ENCODE peak calls at places on chromosomes 2 and 18, in nine cellular contexts. G, K, U, P, V, C, L, Q and T are unnamed samples.

GRCh38 chr2:84495539-84496146 is 20.7 kb upstream of the DNAH6 start:
- DNase-seq in G (peak; percentile 78), K (peak; percentile 73), U (peak; percentile 86), P (peak; percentile 83), V (no peak), C (peak; percentile 73), L (peak; percentile 40), Q (no peak), T (peak; percentile 76)

GRCh38 chr2:70855679-70856078 is 20.1 kb upstream of the CD207 start:
- DNase-seq in G (no peak), K (no peak), U (peak; percentile 51), P (no peak), V (no peak), C (no peak), L (no peak), Q (no peak), T (peak; percentile 17)

GRCh38 chr2:58387701-58388100 is 146.6 kb upstream of the FANCL start:
- DNase-seq in G (no peak), K (no peak), U (no peak), P (no peak), V (no peak), C (no peak), L (no peak), Q (no peak), T (no peak)

GRCh38 chr2:96427917-96428316 is 77.2 kb downstream of the NEURL3 start:
- DNase-seq in G (peak; percentile 79), K (no peak), U (peak; percentile 17), P (peak; percentile 22), V (peak; percentile 94), C (peak; percentile 51), L (peak; percentile 74), Q (no peak), T (no peak)

GRCh38 chr2:113116100-113116958 is 11.1 kb upstream of the IL1RN start:
- DNase-seq in G (no peak), K (no peak), U (no peak), P (no peak), V (no peak), C (no peak), L (no peak), Q (no peak), T (no peak)

GRCh38 chr2:232575404-232575746 is 24.9 kb downstream of the EIF4E2 start:
- DNase-seq in G (no peak), K (no peak), U (no peak), P (no peak), V (no peak), C (no peak), L (no peak), Q (no peak), T (no peak)

GRCh38 chr18:72727038-72727690 is 140.6 kb downstream of the NETO1 start:
- DNase-seq in G (no peak), K (no peak), U (no peak), P (no peak), V (no peak), C (no peak), L (no peak), Q (no peak), T (no peak)

GRCh38 chr18:79625195-79625923 is 54.2 kb upstream of the CTDP1 start:
- DNase-seq in G (no peak), K (no peak), U (no peak), P (no peak), V (no peak), C (no peak), L (no peak), Q (no peak), T (no peak)

GRCh38 chr18:36028859-36029258 is 38.5 kb downstream of the RPRD1A start:
- DNase-seq in G (no peak), K (no peak), U (no peak), P (no peak), V (no peak), C (no peak), L (no peak), Q (no peak), T (no peak)

GRCh38 chr2:72138921-72139381 is 8.7 kb downstream of the CYP26B1 start:
- DNase-seq in G (no peak), K (no peak), U (no peak), P (no peak), V (no peak), C (no peak), L (no peak), Q (no peak), T (no peak)

GRCh38 chr2:113724010-113724409 is 32.4 kb downstream of the SLC35F5 start:
- DNase-seq in G (no peak), K (no peak), U (no peak), P (no peak), V (no peak), C (no peak), L (no peak), Q (no peak), T (no peak)

GRCh38 chr2:15996536-15997423 is 56.4 kb downstream of the MYCN start:
- DNase-seq in G (no peak), K (no peak), U (no peak), P (no peak), V (no peak), C (no peak), L (no peak), Q (no peak), T (no peak)

GRCh38 chr2:235936493-235936892 is 231.7 kb downstream of the GBX2 start:
- DNase-seq in G (no peak), K (no peak), U (no peak), P (peak; percentile 11), V (no peak), C (no peak), L (no peak), Q (peak; percentile 25), T (no peak)

GRCh38 chr2:128591022-128591840 is 272.6 kb upstream of the HS6ST1 start:
- DNase-seq in G (no peak), K (no peak), U (no peak), P (no peak), V (no peak), C (no peak), L (no peak), Q (no peak), T (no peak)

DNA sequence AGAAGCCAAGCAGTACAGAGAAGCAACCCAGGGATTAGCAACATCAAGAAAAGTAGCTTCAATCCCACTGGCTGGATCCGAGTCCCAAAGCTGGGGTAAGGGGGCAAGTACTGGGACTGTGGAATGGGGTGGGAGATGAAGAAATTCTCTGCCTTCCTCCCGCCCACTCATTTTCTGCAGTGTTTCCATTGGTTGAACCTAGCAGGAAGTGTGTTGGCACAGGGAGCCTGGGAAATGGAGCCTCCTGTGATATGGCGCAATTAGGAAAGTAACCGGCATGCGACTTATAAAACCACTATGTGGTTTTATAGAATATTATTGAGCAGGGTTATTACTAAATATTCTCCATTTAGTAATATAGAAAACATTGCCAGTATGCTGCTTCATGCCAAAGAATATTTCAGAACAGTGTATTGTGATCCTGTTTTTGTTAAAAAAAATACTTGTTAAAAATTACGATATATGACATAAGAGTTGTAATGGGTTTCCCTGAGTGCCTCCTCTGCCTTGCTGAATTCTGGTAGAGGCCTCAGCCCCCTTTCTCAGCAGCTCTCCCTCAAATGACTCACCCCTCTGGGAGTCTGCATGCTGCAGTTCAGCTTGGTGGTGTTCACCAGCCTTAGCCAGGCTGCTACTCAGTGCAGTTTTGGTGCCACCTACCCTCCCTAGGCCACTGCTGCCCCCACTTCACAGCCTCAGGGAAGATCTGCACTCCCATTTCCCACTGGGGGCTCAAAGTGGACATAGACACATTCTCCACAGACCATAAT is 60.5 kb downstream of the HK2 start:
- DNase-seq in G (peak; percentile 39), K (no peak), U (peak; percentile 81), P (peak; percentile 94), V (no peak), C (no peak), L (peak; percentile 78), Q (no peak), T (peak; percentile 55)
- TF ChIP-seq CTCF in G (no peak), K (no peak), U (no peak), P (no peak), V (no peak), C (no peak), L (no peak), Q (no peak), T (no peak)

GRCh38 chr2:196291873-196292800 is 120.8 kb upstream of the STK17B start:
- DNase-seq in G (no peak), K (peak; percentile 42), U (no peak), P (no peak), V (peak; percentile 56), C (no peak), L (no peak), Q (peak; percentile 80), T (no peak)
- H3K4me3 ChIP-seq in G (no peak overlapping the region), K (no peak overlapping the region), U (no peak overlapping the region), P (no peak overlapping the region), V (no peak overlapping the region), C (no peak overlapping the region), L (no peak overlapping the region), Q (peak overlapping the region; percentile 24), T (no peak overlapping the region)

DNA sequence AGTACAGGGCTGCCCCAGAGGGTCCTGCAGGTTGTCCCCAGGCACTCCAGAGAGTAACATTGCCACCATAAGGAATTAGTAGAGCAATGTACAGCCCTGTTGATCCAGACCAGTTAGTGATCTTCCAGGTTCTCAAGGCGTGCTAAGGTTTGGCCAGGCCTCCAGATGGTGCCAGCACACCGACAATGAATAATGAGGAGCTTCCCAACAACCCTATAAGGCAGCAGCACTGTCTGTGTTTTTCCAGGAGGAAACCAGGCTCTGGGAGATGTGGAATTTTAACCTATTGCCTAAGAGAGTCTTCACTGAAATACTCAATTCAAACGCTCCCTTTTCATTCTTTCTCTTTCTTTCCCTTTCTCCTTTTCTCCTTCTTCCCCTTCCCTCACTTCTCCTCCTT is 122.1 kb downstream of the MGAT5 start:
- DNase-seq in G (peak; percentile 26), K (peak; percentile 25), U (peak; percentile 73), P (peak; percentile 69), V (no peak), C (peak; percentile 53), L (peak; percentile 18), Q (no peak), T (peak; percentile 95)
- TF ChIP-seq CTCF in G (no peak), K (peak; percentile 36), U (no peak), P (peak; percentile 30), V (peak; percentile 48), C (peak; percentile 45), L (peak; percentile 62), Q (peak; percentile 22), T (peak; percentile 66)

DNA sequence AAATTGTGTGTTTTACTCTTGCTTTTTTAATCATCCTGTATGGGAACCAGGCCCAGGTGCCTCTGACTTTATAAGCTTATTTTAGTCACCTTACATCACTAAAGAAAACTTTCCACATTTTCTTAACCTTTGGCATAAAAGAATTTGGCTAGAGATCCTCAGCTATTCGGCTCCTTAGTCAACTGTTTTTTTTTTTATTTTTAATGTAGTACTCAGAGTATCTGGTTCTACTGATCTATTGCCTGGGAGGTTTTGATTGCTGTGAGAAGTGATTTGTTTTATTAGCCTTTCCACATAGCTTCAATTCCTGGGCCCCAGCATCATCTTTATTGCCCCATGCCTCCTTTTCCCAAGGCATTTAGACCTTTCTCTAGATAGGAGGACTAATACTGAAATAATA is 121.0 kb downstream of the MYO1B start:
- DNase-seq in G (no peak), K (no peak), U (peak; percentile 49), P (peak; percentile 38), V (no peak), C (no peak), L (peak; percentile 76), Q (no peak), T (peak; percentile 79)
- H3K4me3 ChIP-seq in G (no peak overlapping the region), K (no peak overlapping the region), U (no peak overlapping the region), P (no peak overlapping the region), V (no peak overlapping the region), C (no peak overlapping the region), L (no peak overlapping the region), Q (no peak overlapping the region), T (no peak overlapping the region)